ENCODE peak calls at places on chromosome 2, in four cellular contexts. One of them, this sample, is unnamed.

GRCh38 chr2:233453111-233453915 is 99.0 kb downstream of the DGKD start:
- DNase-seq in esophagus squamous epithelium: no peak
- DNase-seq in heart left ventricle: no peak
- DNase-seq in endothelial cell of umbilical vein: no peak
- DNase-seq in this sample: no peak

GRCh38 chr2:40033781-40034180 is 254.7 kb upstream of the THUMPD2 start:
- DNase-seq in esophagus squamous epithelium: no peak
- DNase-seq in heart left ventricle: no peak
- DNase-seq in endothelial cell of umbilical vein: no peak
- DNase-seq in this sample: no peak

GRCh38 chr2:64792995-64793639 is 139.4 kb upstream of the SERTAD2 start:
- DNase-seq in endothelial cell of umbilical vein: peak; percentile 92
- DNase-seq in heart left ventricle: no peak
- DNase-seq in esophagus squamous epithelium: no peak
- DNase-seq in this sample: no peak

GRCh38 chr2:201513271-201513670 is 61.7 kb downstream of the STRADB start:
- DNase-seq in heart left ventricle: no peak
- DNase-seq in endothelial cell of umbilical vein: no peak
- DNase-seq in esophagus squamous epithelium: no peak
- DNase-seq in this sample: no peak

GRCh38 chr2:47656715-47657600 is 126.0 kb upstream of the MSH6 start:
- DNase-seq in esophagus squamous epithelium: no peak
- DNase-seq in endothelial cell of umbilical vein: no peak
- DNase-seq in heart left ventricle: no peak
- DNase-seq in this sample: no peak

GRCh38 chr2:110866036-110866435 is 133.7 kb downstream of the ACOXL start:
- DNase-seq in heart left ventricle: no peak
- DNase-seq in esophagus squamous epithelium: no peak
- DNase-seq in endothelial cell of umbilical vein: no peak
- DNase-seq in this sample: no peak

GRCh38 chr2:67982956-67983355 is 79.8 kb downstream of the C1D start:
- DNase-seq in esophagus squamous epithelium: no peak
- DNase-seq in endothelial cell of umbilical vein: no peak
- DNase-seq in heart left ventricle: no peak
- DNase-seq in this sample: no peak

GRCh38 chr2:170843656-170844055 is 27.0 kb downstream of the GAD1 start:
- DNase-seq in endothelial cell of umbilical vein: peak; percentile 47
- DNase-seq in esophagus squamous epithelium: no peak
- DNase-seq in heart left ventricle: no peak
- DNase-seq in this sample: no peak

GRCh38 chr2:170202437-170202836 is 24.5 kb downstream of the MYO3B start:
- DNase-seq in endothelial cell of umbilical vein: no peak
- DNase-seq in heart left ventricle: no peak
- DNase-seq in esophagus squamous epithelium: no peak
- DNase-seq in this sample: no peak

GRCh38 chr2:88443353-88443938 is 9.0 kb downstream of the FOXI3 start:
- DNase-seq in heart left ventricle: no peak
- DNase-seq in endothelial cell of umbilical vein: no peak
- DNase-seq in esophagus squamous epithelium: no peak
- DNase-seq in this sample: no peak

GRCh38 chr2:74599676-74600075 is 45.2 kb downstream of the DOK1 start:
- DNase-seq in endothelial cell of umbilical vein: no peak
- DNase-seq in heart left ventricle: no peak
- DNase-seq in esophagus squamous epithelium: no peak
- DNase-seq in this sample: no peak

GRCh38 chr2:202378001-202378400 is 1.9 kb downstream of the BMPR2 start:
- DNase-seq in endothelial cell of umbilical vein: peak; percentile 21
- DNase-seq in esophagus squamous epithelium: no peak
- DNase-seq in heart left ventricle: no peak
- DNase-seq in this sample: no peak

GRCh38 chr2:190199109-190199508 is 120.5 kb downstream of the HIBCH start:
- DNase-seq in endothelial cell of umbilical vein: no peak
- DNase-seq in esophagus squamous epithelium: no peak
- DNase-seq in heart left ventricle: no peak
- DNase-seq in this sample: no peak

GRCh38 chr2:7899241-7899640 is 782.6 kb upstream of the ID2 start:
- DNase-seq in endothelial cell of umbilical vein: no peak
- DNase-seq in esophagus squamous epithelium: no peak
- DNase-seq in heart left ventricle: no peak
- DNase-seq in this sample: no peak

GRCh38 chr2:28172114-28172898 is 220.4 kb upstream of the FOSL2 start:
- DNase-seq in esophagus squamous epithelium: no peak
- DNase-seq in heart left ventricle: no peak
- DNase-seq in endothelial cell of umbilical vein: peak; percentile 12
- DNase-seq in this sample: no peak

GRCh38 chr2:200034816-200035215 is 79.4 kb downstream of the MAIP1 start:
- DNase-seq in heart left ventricle: no peak
- DNase-seq in endothelial cell of umbilical vein: no peak
- DNase-seq in esophagus squamous epithelium: no peak
- DNase-seq in this sample: no peak

GRCh38 chr2:240368746-240369724 is 66.4 kb upstream of the GPC1 start:
- DNase-seq in endothelial cell of umbilical vein: no peak
- DNase-seq in heart left ventricle: peak; percentile 87
- DNase-seq in esophagus squamous epithelium: no peak
- DNase-seq in this sample: peak; percentile 89

GRCh38 chr2:46836295-46837111 is 79.1 kb downstream of the MCFD2 start:
- DNase-seq in esophagus squamous epithelium: no peak
- DNase-seq in heart left ventricle: no peak
- DNase-seq in endothelial cell of umbilical vein: no peak
- DNase-seq in this sample: no peak

GRCh38 chr2:136112317-136112891 is 5.5 kb downstream of the CXCR4 start:
- DNase-seq in endothelial cell of umbilical vein: no peak
- DNase-seq in heart left ventricle: no peak
- DNase-seq in esophagus squamous epithelium: no peak
- DNase-seq in this sample: no peak

GRCh38 chr2:191308026-191308425 is 62.8 kb downstream of the MYO1B start:
- DNase-seq in heart left ventricle: no peak
- DNase-seq in endothelial cell of umbilical vein: no peak
- DNase-seq in esophagus squamous epithelium: no peak
- DNase-seq in this sample: no peak

GRCh38 chr2:127770973-127771735 is 39.8 kb downstream of the WDR33 start:
- DNase-seq in esophagus squamous epithelium: no peak
- DNase-seq in endothelial cell of umbilical vein: peak; percentile 69
- DNase-seq in heart left ventricle: no peak
- DNase-seq in this sample: no peak

GRCh38 chr2:100274076-100274475 is 48.2 kb downstream of the LONRF2 start:
- DNase-seq in esophagus squamous epithelium: no peak
- DNase-seq in endothelial cell of umbilical vein: no peak
- DNase-seq in heart left ventricle: no peak
- DNase-seq in this sample: no peak

GRCh38 chr2:158889135-158889853 is 79.1 kb upstream of the TANC1 start:
- DNase-seq in heart left ventricle: no peak
- DNase-seq in esophagus squamous epithelium: no peak
- DNase-seq in endothelial cell of umbilical vein: no peak
- DNase-seq in this sample: no peak

GRCh38 chr2:98876741-98877140 is 59.3 kb downstream of the CRACDL start:
- DNase-seq in heart left ventricle: no peak
- DNase-seq in esophagus squamous epithelium: no peak
- DNase-seq in endothelial cell of umbilical vein: no peak
- DNase-seq in this sample: no peak
- TF ChIP-seq CTCF in heart left ventricle: no peak
- TF ChIP-seq CTCF in esophagus squamous epithelium: no peak
- TF ChIP-seq CTCF in endothelial cell of umbilical vein: no peak
- TF ChIP-seq CTCF in this sample: no peak

DNA sequence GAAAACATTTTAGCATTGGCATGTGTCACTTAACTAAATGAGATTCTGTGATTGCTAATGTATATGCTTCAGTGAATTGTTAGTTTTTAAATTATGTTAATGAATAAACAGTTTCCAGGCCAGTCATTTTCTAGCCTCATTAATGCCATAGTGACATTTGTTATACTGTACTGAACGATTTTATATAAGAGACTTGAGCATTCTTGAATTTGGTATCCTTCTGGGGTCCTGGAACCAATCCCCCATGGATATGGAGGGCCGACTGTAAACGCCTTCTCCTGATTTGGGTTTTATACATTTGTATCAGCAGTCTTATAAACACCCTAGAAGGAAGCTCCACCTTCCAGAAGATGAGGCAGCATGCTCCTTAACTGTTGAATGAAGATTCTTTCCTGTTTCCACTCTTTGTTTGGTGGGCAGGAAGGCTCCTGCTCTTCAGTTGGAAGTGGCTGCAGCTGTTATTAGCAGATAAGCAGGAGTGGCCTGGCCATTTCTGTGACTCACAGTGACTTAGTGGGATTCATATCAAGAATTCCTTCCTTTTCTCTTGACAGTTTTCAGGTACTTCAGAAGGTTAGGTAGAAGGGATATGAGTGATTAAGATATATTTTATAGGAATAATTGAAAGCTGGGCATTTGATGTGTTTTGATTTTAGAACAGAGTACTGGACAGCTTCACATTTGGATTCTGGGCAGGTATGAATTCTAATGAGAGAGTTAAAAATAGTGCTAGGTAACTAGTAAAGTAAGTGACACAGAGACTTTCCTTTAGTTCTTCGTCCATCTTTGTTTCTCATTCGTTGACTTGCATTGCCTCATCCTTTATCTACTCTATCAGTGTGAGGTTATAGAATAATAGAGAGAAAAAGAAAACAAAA is 124.9 kb downstream of the PLCL1 start:
- DNase-seq in heart left ventricle: no peak
- DNase-seq in esophagus squamous epithelium: no peak
- DNase-seq in endothelial cell of umbilical vein: peak; percentile 91
- DNase-seq in this sample: no peak
- TF ChIP-seq POLR2A in heart left ventricle: no peak
- TF ChIP-seq POLR2A in esophagus squamous epithelium: no peak
- TF ChIP-seq POLR2A in endothelial cell of umbilical vein: no peak
- TF ChIP-seq POLR2A in this sample: no peak

GRCh38 chr2:12863937-12864336 is 147.2 kb downstream of the TRIB2 start:
- DNase-seq in esophagus squamous epithelium: no peak
- DNase-seq in endothelial cell of umbilical vein: no peak
- DNase-seq in heart left ventricle: no peak
- DNase-seq in this sample: no peak
- H3K4me3 ChIP-seq in esophagus squamous epithelium: no peak overlapping the region
- H3K4me3 ChIP-seq in endothelial cell of umbilical vein: no peak overlapping the region
- H3K4me3 ChIP-seq in heart left ventricle: no peak overlapping the region
- H3K4me3 ChIP-seq in this sample: no peak overlapping the region

GRCh38 chr2:80256396-80257167 is 48.0 kb downstream of the LRRTM1 start:
- DNase-seq in heart left ventricle: no peak
- DNase-seq in esophagus squamous epithelium: no peak
- DNase-seq in endothelial cell of umbilical vein: no peak
- DNase-seq in this sample: no peak
- TF ChIP-seq CTCF in heart left ventricle: no peak
- TF ChIP-seq CTCF in esophagus squamous epithelium: no peak
- TF ChIP-seq CTCF in endothelial cell of umbilical vein: no peak
- TF ChIP-seq CTCF in this sample: no peak

GRCh38 chr2:147913701-147914480 is 69.1 kb downstream of the ACVR2A start:
- DNase-seq in heart left ventricle: no peak
- DNase-seq in endothelial cell of umbilical vein: peak; percentile 58
- DNase-seq in esophagus squamous epithelium: no peak
- DNase-seq in this sample: no peak
- TF ChIP-seq POLR2A in heart left ventricle: no peak
- TF ChIP-seq POLR2A in endothelial cell of umbilical vein: no peak
- TF ChIP-seq POLR2A in esophagus squamous epithelium: no peak
- TF ChIP-seq POLR2A in this sample: no peak

GRCh38 chr2:226792155-226792871 is 7.3 kb downstream of the IRS1 start:
- DNase-seq in heart left ventricle: no peak
- DNase-seq in esophagus squamous epithelium: no peak
- DNase-seq in endothelial cell of umbilical vein: no peak
- DNase-seq in this sample: no peak
- H3K4me3 ChIP-seq in heart left ventricle: peak overlapping the region; percentile 97
- H3K4me3 ChIP-seq in esophagus squamous epithelium: peak overlapping the region; percentile 63
- H3K4me3 ChIP-seq in endothelial cell of umbilical vein: peak overlapping the region; percentile 55
- H3K4me3 ChIP-seq in this sample: peak overlapping the region; percentile 63

DNA sequence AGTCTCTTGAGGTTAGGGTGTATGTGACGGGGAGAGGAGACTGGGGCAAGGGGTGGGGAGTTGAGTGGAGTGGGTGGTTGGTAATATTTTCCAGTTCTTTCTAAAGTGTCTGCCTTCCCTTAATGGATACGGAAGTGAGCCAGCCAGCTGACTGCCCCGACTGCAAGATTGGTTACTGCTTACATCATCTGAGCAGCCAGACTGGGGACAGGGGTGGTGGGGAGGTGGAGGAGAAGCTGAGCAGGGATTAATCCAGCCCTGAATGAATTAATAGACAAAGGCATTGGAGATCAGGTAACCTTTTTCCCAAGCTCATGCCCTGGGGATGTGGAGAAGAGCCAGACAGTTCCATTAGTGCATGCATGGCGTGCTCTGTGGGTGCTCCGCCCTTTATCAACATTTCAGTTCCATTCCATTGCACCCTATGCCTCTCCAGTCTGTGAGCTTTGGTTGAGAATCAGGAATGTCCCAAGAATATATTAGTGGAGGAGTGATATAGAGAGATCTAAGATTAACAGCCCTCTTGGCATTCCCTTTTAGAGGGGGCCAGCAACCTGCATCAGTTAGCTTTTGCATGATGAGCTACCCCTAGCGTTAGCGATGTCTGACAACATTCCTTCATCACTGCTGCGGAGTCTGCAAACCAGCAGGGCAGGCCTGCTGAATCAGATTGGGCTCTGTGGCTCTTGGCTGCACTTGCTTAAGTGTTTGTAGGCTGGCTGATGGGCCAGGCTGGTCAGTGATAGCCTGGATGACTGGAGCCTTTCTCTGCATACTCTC is 67.5 kb downstream of the TNP1 start:
- DNase-seq in esophagus squamous epithelium: no peak
- DNase-seq in endothelial cell of umbilical vein: no peak
- DNase-seq in heart left ventricle: no peak
- DNase-seq in this sample: no peak
- TF ChIP-seq CTCF in esophagus squamous epithelium: no peak
- TF ChIP-seq CTCF in endothelial cell of umbilical vein: no peak
- TF ChIP-seq CTCF in heart left ventricle: no peak
- TF ChIP-seq CTCF in this sample: no peak

DNA sequence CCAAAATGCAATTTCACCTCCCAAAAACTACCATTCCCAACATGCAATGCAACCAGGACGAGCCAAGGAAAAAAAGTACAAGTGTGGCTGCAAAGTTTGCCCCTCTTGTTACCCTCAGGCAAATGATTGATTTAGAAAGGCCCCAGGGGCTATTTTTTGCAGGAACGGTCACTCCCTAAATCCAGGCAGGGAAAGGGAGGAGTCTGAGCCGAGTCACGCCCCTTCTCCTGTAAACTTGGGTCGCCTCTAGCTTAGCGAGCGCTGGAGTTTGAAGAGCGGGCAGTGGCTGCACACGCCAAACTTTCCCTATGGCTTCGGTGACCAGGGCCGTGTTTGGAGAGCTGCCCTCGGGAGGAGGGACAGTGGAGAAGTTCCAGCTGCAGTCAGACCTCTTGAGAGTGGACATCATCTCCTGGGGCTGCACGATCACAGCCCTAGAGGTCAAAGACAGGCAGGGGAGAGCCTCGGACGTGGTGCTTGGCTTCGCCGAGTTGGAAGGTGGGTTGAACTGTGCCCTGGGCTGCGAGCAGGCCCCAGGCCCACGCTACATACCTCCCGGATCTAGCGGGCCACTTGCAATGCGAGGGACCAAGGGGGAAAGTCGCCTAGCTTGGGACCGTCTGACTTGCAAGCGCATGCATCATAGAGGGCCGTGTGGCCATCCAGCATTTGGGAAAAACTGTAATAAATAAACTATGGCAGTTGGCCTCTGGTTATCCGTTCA is at the start of gene GALM:
- DNase-seq in endothelial cell of umbilical vein: peak; percentile 92
- DNase-seq in esophagus squamous epithelium: no peak
- DNase-seq in heart left ventricle: peak; percentile 82
- DNase-seq in this sample: peak; percentile 94
- TF ChIP-seq POLR2A in endothelial cell of umbilical vein: no peak
- TF ChIP-seq POLR2A in esophagus squamous epithelium: peak; percentile 17
- TF ChIP-seq POLR2A in heart left ventricle: peak; percentile 69
- TF ChIP-seq POLR2A in this sample: peak; percentile 98